ENCODE peak calls at places on chromosomes 6 and 20, in four cellular contexts. H is GM12878, V is sigmoid colon, E is HCT116. M is an unnamed sample.

GRCh38 chr6:49969588-49969987 is at the start of gene DEFB113:
- DNase-seq in V (no peak), H (no peak), E (no peak), M (no peak)

GRCh38 chr20:5316188-5317158 is at the start of gene PROKR2:
- DNase-seq in V (no peak), H (no peak), E (no peak), M (no peak)

GRCh38 chr6:160428818-160429744 is 80.9 kb downstream of the SLC22A3 start:
- DNase-seq in E (no peak), V (no peak), H (no peak), M (no peak)

GRCh38 chr6:133705071-133705470 is 183.8 kb upstream of the TCF21 start:
- DNase-seq in H (no peak), E (no peak), V (no peak), M (no peak)

GRCh38 chr6:40348591-40348990 is 238.6 kb downstream of the LRFN2 start:
- DNase-seq in V (peak; percentile 15), E (no peak), H (no peak), M (no peak)

GRCh38 chr6:18387061-18387721 is at the start of gene RNF144B:
- DNase-seq in H (peak; percentile 13), E (peak; percentile 69), V (peak; percentile 85), M (peak; percentile 78)

GRCh38 chr6:27407153-27407814 is 18.7 kb downstream of the ZNF391 start:
- DNase-seq in V (no peak), E (no peak), H (no peak), M (no peak)

GRCh38 chr6:13262302-13263006 is 65.9 kb downstream of the TBC1D7 start:
- DNase-seq in V (no peak), E (no peak), H (no peak), M (no peak)

GRCh38 chr6:28377879-28378278 is 21.7 kb downstream of the ZSCAN12 start:
- DNase-seq in H (no peak), V (no peak), E (no peak), M (no peak)

DNA sequence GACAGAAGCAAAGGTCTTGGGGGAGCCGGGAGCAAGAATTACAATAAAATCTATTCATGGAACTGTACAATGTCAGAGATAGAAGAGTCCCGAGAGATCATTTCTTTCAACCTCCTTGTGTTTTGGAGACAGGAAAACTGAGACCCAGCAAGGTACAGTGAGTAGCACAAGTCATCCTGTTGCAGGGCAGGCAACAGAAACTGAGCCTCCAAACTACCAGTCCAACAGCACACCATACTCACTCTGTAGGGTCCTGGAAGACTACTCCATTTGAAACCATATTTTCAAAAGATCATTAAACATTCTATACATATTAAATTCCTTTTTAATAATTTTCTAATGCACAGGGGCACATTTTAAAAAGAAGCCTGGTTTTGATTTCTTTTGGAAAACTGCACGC is 14.4 kb downstream of the ATXN1 start:
- DNase-seq in H (no peak), V (no peak), E (no peak), M (no peak)
- H3K9me3 ChIP-seq in H (no peaks in the 10 kb centered on the region), V (no peaks in the 10 kb centered on the region), E (no peaks in the 10 kb centered on the region), M (no peaks in the 10 kb centered on the region)

GRCh38 chr6:12012566-12013367 is 655 bp downstream of the HIVEP1 start:
- DNase-seq in E (no peak), V (peak; percentile 84), H (peak; percentile 68), M (peak; percentile 69)

GRCh38 chr6:12012231-12012565 is at the start of gene HIVEP1:
- DNase-seq in H (no peak), V (peak; percentile 71), E (no peak), M (no peak)

GRCh38 chr6:12013368-12013617 is 1.2 kb downstream of the HIVEP1 start:
- DNase-seq in H (no peak), E (no peak), V (no peak), M (no peak)

GRCh38 chr6:12014873-12015149 is 2.7 kb downstream of the HIVEP1 start:
- DNase-seq in E (no peak), H (no peak), V (no peak), M (no peak)

DNA sequence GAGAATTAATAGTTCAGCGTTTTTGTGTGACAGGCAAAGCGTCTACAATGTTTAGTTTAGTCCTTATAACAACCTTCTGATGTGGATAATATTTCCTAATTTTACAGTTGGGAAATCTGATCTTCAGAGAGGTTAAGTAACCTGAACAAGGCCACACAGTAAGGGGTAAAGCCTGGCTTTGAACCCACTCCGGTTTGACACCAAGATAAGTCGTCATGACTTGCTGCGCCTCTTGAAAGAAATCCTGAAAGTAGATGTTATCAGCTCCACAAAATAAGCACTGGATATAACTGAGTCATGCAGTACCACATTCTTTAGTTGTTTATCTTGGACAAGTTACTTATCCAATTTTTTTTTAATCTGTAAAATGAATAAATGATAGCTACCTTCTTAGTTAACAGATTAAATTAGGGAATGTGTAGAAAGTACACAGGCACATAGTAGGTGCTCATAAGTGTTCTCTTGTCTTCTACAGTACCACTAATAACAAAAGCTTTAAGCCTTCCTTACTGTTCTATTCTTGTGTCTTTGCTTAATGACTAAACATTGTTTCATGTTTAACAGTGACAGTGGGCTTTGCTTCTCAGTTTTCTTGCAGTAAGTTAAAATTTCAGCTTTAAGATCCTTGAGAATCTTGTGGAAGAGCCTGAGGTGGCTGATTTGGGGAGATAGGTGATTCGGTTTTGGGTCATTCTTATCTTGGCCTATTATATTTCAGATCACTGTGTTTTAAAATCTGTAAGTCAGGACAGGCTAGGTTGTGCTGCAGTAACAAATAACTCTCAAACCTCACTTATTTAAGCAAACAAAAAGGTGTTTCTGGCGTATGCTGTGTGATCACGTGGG is 2.1 kb downstream of the HIVEP1 start:
- DNase-seq in V (no peak), H (no peak), E (no peak), M (no peak)
- TF ChIP-seq POLR2AphosphoS5 in V (no peak), H (peak; percentile 28), E (no peak), M (no peak)

GRCh38 chr6:137181876-137182653 is 8.6 kb upstream of the IL22RA2 start:
- DNase-seq in E (no peak), H (no peak), V (no peak), M (no peak)
- H3K9me3 ChIP-seq in E (peaks cover 3% of the 10 kb centered on the region), H (peaks cover 15% of the 10 kb centered on the region), V (peaks cover 8% of the 10 kb centered on the region), M (peaks cover 39% of the 10 kb centered on the region)

DNA sequence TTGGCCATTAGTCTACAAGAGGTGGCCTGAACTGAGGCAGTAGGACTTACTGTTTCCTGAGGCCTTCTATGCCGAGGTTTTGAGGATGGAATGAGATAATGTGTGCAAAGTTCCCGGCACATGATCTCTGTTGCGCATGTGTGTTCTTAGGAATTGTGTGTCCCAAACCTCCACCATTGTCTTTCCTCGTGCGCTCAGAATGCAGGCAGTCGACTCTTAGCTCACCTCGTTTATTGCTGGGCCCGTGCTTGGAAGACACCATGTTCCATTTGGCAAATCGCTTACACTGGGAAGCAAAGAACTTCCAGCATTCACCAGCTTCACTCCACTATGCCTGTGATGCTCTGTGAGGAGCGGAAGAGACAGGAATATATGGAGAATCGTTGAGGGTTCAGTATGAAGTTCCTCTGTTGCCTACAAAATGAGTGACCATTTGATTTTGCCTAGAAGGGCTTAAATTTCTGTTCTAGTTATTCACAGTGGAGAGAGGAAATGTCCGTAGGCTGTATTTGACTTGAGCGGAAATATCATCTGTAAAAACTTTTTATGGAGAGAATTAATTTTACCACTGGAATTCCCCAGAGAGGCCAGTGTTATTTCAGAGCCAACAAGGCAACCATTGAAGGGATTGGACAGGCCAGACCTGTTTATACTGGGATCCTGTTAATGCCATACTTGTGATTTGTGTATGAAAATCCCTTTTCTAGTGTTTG is 75.7 kb upstream of the CLDN20 start:
- DNase-seq in E (no peak), V (peak; percentile 71), H (no peak), M (no peak)
- TF ChIP-seq POLR2AphosphoS5 in E (no peak), V (peak; percentile 6), H (no peak), M (no peak)

GRCh38 chr20:36298795-36299339 is 7.3 kb upstream of the DLGAP4 start:
- DNase-seq in E (no peak), V (peak; percentile 20), H (no peak), M (no peak)
- H3K9me3 ChIP-seq in E (no peaks in the 10 kb centered on the region), V (no peaks in the 10 kb centered on the region), H (no peaks in the 10 kb centered on the region), M (no peaks in the 10 kb centered on the region)

DNA sequence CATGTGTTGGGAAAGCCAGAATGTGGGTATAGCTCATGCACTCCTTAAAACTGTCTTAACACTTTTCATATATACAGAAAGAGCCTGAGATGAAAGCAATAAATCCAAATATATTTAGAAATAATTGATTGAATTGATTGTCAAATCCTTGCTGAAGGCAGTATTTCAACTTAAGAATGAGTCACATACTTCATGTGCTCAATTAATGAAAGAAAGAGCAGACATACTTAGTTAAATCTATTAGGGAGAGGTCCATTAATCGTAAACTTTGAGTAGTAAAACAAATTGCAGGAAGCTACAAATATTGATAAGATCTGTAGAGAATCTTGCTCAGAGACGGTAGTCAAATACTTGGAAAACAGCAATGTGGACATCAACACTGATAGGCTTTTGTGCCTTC is 261.6 kb upstream of the THEMIS start:
- DNase-seq in V (no peak), E (no peak), H (no peak), M (no peak)
- TF ChIP-seq POLR2AphosphoS5 in V (no peak), E (no peak), H (no peak), M (no peak)

DNA sequence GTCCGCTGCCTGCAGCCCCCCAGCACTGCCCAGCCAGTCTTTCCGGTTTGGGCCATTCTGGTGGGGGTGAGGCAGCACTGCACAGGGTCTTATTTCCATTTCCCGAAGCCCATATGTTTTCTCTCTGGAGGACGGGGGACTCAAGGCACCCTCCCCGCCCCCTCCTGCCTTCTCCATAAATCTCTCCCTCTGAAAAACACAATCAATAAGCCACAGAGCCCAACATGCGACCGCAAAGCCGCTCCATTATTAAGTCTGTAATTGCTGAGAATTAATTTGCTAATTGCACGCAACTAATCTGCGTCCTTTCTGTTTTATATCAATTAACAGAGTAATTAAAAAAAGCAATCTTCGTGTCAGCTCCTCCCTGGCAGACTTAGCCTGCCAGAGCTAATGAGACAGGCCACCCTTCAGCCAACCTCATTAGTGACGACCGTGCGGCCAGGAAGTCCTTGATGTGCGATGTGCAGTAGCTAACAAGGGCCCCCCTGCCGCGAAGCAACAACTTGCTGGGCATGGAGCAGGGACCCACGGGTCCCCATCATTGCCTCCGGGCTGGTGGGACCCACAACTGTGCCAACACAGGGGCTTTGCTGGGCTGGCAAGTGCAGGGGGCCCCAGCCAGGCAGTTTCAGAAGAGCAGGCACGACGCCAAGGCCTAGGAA is 97.0 kb downstream of the YTHDF1 start:
- DNase-seq in E (no peak), H (no peak), V (no peak), M (no peak)
- H3K9me3 ChIP-seq in E (no peaks in the 10 kb centered on the region), H (no peaks in the 10 kb centered on the region), V (no peaks in the 10 kb centered on the region), M (peaks cover 3% of the 10 kb centered on the region)

M was measured in breast epithelium.